ENCODE peak calls at places on chromosome 13, in four cellular contexts. B, Y, Q and K are unnamed samples.

GRCh38 chr13:25906211-25906661 is 145.6 kb downstream of the SHISA2 start:
- DNase-seq in B (no peak), Y (no peak), Q (no peak), K (no peak)

GRCh38 chr13:43316997-43317396 is 293.6 kb downstream of the DNAJC15 start:
- DNase-seq in B (no peak), Y (no peak), Q (no peak), K (no peak)

GRCh38 chr13:100506600-100507422 is 81.8 kb downstream of the GGACT start:
- DNase-seq in B (no peak), Y (no peak), Q (no peak), K (no peak)

GRCh38 chr13:112781881-112782361 is 92.1 kb downstream of the ATP11A start:
- DNase-seq in B (no peak), Y (no peak), Q (no peak), K (no peak)

GRCh38 chr13:36298535-36299068 is 988 bp upstream of the CCDC169 start:
- DNase-seq in B (no peak), Y (no peak), Q (peak), K (no peak)

GRCh38 chr13:112828082-112828699 is 138.4 kb downstream of the ATP11A start:
- DNase-seq in B (no peak), Y (no peak), Q (no peak), K (no peak)

GRCh38 chr13:45828253-45828968 is 23.1 kb downstream of the SIAH3 start:
- DNase-seq in B (no peak), Y (no peak), Q (peak), K (no peak)

GRCh38 chr13:59701261-59701660 is 462.5 kb downstream of the DIAPH3 start:
- DNase-seq in B (no peak), Y (no peak), Q (no peak), K (no peak)

GRCh38 chr13:41547253-41548000 is 90.1 kb downstream of the RGCC start:
- DNase-seq in B (no peak), Y (peak), Q (no peak), K (no peak)

GRCh38 chr13:45219123-45219891 is 18.5 kb upstream of the KCTD4 start:
- DNase-seq in B (no peak), Y (no peak), Q (no peak), K (no peak)

GRCh38 chr13:97226788-97227627 is 4.9 kb downstream of the MBNL2 start:
- DNase-seq in B (peak), Y (no peak), Q (peak), K (no peak)

GRCh38 chr13:41905600-41906254 is 55.2 kb downstream of the VWA8 start:
- DNase-seq in B (no peak), Y (no peak), Q (peak), K (peak)

GRCh38 chr13:75308222-75308621 is 173.7 kb downstream of the TBC1D4 start:
- DNase-seq in B (no peak), Y (no peak), Q (no peak), K (no peak)

GRCh38 chr13:75544681-75545333 is 4.8 kb upstream of the UCHL3 start:
- DNase-seq in B (no peak), Y (no peak), Q (peak), K (no peak)

GRCh38 chr13:50357586-50358118 is 342.4 kb downstream of the KCNRG start:
- DNase-seq in B (no peak), Y (no peak), Q (no peak), K (peak)

GRCh38 chr13:23321534-23322241 is 111.8 kb downstream of the SACS start:
- DNase-seq in B (peak), Y (no peak), Q (no peak), K (peak)

GRCh38 chr13:98834254-98834960 is 81.9 kb upstream of the SLC15A1 start:
- DNase-seq in B (no peak), Y (no peak), Q (no peak), K (no peak)

GRCh38 chr13:27969073-27969865 is at the start of gene CDX2:
- DNase-seq in B (peak), Y (peak), Q (peak), K (peak)

GRCh38 chr13:62626771-62627170 is 1211.1 kb upstream of the PCDH20 start:
- DNase-seq in B (no peak), Y (no peak), Q (peak), K (no peak)

GRCh38 chr13:52670726-52671125 is 18.1 kb downstream of the SUGT1 start:
- DNase-seq in B (no peak), Y (no peak), Q (no peak), K (no peak)

GRCh38 chr13:101190337-101190736 is 226.0 kb downstream of the NALCN start:
- DNase-seq in B (no peak), Y (no peak), Q (no peak), K (no peak)

GRCh38 chr13:49524740-49525501 is 29.2 kb downstream of the PHF11 start:
- DNase-seq in B (no peak), Y (no peak), Q (no peak), K (no peak)

GRCh38 chr13:40109324-40109958 is 454.0 kb downstream of the COG6 start:
- DNase-seq in B (no peak), Y (no peak), Q (peak), K (peak)

GRCh38 chr13:30865131-30866009 is 40.7 kb upstream of the MEDAG start:
- DNase-seq in B (peak), Y (peak), Q (peak), K (peak)

GRCh38 chr13:71018544-71018943 is 848.5 kb downstream of the DACH1 start:
- DNase-seq in B (no peak), Y (no peak), Q (no peak), K (no peak)

GRCh38 chr13:27622102-27622820 is 569 bp downstream of the POLR1D start:
- DNase-seq in B (peak), Y (no peak), Q (no peak), K (peak)

GRCh38 chr13:99062593-99062992 is 84.7 kb upstream of the DOCK9 start:
- DNase-seq in B (no peak), Y (no peak), Q (no peak), K (no peak)

GRCh38 chr13:40439928-40440327 is 226.5 kb downstream of the FOXO1 start:
- DNase-seq in B (no peak), Y (no peak), Q (no peak), K (no peak)

GRCh38 chr13:50993371-50993770 is 83.8 kb downstream of the RNASEH2B start:
- DNase-seq in B (no peak), Y (no peak), Q (no peak), K (no peak)

GRCh38 chr13:49220856-49221614 is 897 bp downstream of the MLNR start:
- DNase-seq in B (no peak), Y (peak), Q (no peak), K (no peak)

GRCh38 chr13:65461590-65461989 is 1768.5 kb downstream of the PCDH9 start:
- DNase-seq in B (no peak), Y (no peak), Q (peak), K (no peak)

GRCh38 chr13:73991884-73992283 is 142.3 kb downstream of the KLF12 start:
- DNase-seq in B (no peak), Y (no peak), Q (no peak), K (no peak)

GRCh38 chr13:37443538-37443937 is 155.0 kb downstream of the POSTN start:
- DNase-seq in B (no peak), Y (no peak), Q (no peak), K (no peak)

GRCh38 chr13:73428137-73428536 is 369.3 kb downstream of the KLF5 start:
- DNase-seq in B (no peak), Y (no peak), Q (no peak), K (peak)

GRCh38 chr13:111567637-111568036 is 247.2 kb downstream of the TEX29 start:
- DNase-seq in B (no peak), Y (no peak), Q (no peak), K (no peak)